ENCODE peak calls at places on chromosomes 5 and 9, in seven cellular contexts. V is astrocyte, L is A549, Q is B cell, H is HCT116, K is fibroblast of mammary gland, W is neural crest cell. D is an unnamed sample.

GRCh38 chr5:33313150-33313549 is 127.6 kb upstream of the TARS1 start:
- DNase-seq in W (no peak), L (peak; percentile 6), K (peak; percentile 99), V (peak; percentile 97), H (peak; percentile 58), Q (no peak), D (no peak)

GRCh38 chr9:97979778-97980478 is 3.2 kb upstream of the ANP32B start:
- DNase-seq in L (no peak), V (no peak), Q (no peak), K (no peak), W (no peak), H (no peak), D (no peak)

GRCh38 chr9:38144421-38144820 is 75.4 kb upstream of the SHB start:
- DNase-seq in H (no peak), K (peak; percentile 17), V (peak; percentile 86), L (no peak), W (no peak), Q (no peak), D (no peak)

GRCh38 chr5:74072646-74073045 is 446.6 kb downstream of the ARHGEF28 start:
- DNase-seq in L (no peak), H (no peak), Q (no peak), K (no peak), W (no peak), V (no peak), D (no peak)

GRCh38 chr9:91027005-91027404 is 225.4 kb downstream of the SYK start:
- DNase-seq in V (no peak), H (no peak), Q (no peak), K (no peak), W (no peak), L (no peak), D (no peak)

GRCh38 chr9:13013976-13014375 is 239.2 kb downstream of the LURAP1L start:
- DNase-seq in V (peak; percentile 83), H (no peak), W (no peak), K (no peak), Q (no peak), L (no peak), D (no peak)

GRCh38 chr9:76761448-76761847 is 2.8 kb upstream of the PCA3 start:
- DNase-seq in V (no peak), Q (no peak), L (peak; percentile 11), K (peak; percentile 24), W (no peak), H (no peak), D (no peak)

GRCh38 chr5:56516936-56517521 is 283.9 kb upstream of the ANKRD55 start:
- DNase-seq in Q (no peak), W (no peak), V (no peak), L (no peak), H (no peak), K (peak; percentile 8), D (no peak)

GRCh38 chr5:76074487-76074886 is 8.7 kb upstream of the SV2C start:
- DNase-seq in V (no peak), L (no peak), K (no peak), Q (no peak), H (no peak), W (no peak), D (peak; percentile 18)

GRCh38 chr5:9601055-9601739 is 29.0 kb downstream of the TAS2R1 start:
- DNase-seq in V (no peak), K (no peak), Q (no peak), H (no peak), L (no peak), W (no peak), D (no peak)

GRCh38 chr5:181246276-181247050 is 2.8 kb upstream of the RACK1 start:
- DNase-seq in Q (peak; percentile 76), V (peak; percentile 71), W (peak; percentile 74), L (peak; percentile 89), K (peak; percentile 77), H (peak; percentile 62), D (peak; percentile 86)

GRCh38 chr5:52870448-52870847 is 82.7 kb downstream of the ITGA1 start:
- DNase-seq in L (no peak), H (no peak), W (peak; percentile 6), V (no peak), K (peak; percentile 54), Q (no peak), D (peak; percentile 58)

DNA sequence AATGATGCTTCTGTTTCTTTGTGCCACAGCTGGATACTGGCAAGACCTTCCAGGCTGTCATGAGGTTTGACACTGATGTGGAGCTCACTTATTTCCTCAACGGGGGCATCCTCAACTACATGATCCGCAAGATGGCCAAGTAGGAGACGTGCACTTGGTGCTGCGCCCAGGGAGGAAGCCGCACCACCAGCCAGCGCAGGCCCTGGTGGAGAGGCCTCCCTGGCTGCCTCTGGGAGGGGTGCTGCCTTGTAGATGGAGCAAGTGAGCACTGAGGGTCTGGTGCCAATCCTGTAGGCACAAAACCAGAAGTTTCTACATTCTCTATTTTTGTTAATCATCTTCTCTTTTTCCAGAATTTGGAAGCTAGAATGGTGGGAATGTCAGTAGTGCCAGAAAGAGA is 65.5 kb downstream of the ACO1 start:
- DNase-seq in V (no peak), H (no peak), K (no peak), Q (no peak), L (no peak), W (no peak), D (no peak)
- TF ChIP-seq CTCF in V (no peak), H (no peak), K (no peak), Q (no peak), L (no peak), W (no peak), D (no peak)

DNA sequence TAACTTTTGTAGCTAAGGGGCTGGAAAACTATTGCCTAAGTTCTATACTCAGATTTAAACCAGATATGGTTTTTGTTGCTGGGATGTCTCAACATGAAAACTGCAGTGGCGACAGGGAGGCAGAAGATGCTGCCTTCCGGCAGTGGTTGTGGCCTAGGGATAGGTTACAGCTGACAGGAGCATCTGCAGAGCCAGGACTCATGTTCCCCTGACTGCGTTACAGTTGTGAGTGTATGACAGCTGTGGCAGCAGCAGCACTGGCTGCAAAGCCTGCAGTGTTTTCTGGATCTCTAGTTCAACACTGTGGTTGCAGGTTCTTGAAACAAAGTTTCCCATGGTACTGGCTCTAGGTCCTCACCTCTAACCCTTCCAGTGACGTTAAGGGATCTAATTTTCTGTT is 498.8 kb upstream of the CDH18 start:
- DNase-seq in K (no peak), Q (no peak), V (no peak), L (no peak), W (no peak), H (no peak), D (no peak)
- TF ChIP-seq CTCF in K (no peak), Q (no peak), V (no peak), L (no peak), W (no peak), H (no peak), D (no peak)

DNA sequence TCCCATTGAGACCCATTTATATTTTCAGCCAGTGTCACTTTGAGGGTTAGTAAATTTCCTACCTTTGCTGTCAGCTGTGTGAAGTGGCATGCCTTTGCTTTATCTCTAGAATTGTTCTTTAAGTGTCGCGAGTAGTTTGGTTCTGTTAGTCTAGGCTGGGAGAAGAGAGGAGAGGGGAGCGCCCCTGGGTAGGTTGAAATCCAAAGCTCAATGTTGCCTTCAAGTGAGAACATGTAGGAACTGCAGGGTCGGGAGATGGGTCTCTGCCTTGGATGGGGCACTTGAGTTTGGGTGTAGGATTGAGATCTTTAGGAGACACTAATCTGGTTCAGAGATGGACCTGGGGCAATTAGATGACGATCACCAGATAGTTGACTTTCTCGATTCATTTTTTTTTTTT is 46.3 kb downstream of the STC2 start:
- DNase-seq in Q (no peak), L (peak; percentile 35), K (no peak), W (no peak), V (no peak), H (no peak), D (no peak)
- TF ChIP-seq CTCF in Q (no peak), L (peak; percentile 40), K (peak; percentile 32), W (peak; percentile 55), V (peak; percentile 30), H (peak; percentile 55), D (peak; percentile 48)

DNA sequence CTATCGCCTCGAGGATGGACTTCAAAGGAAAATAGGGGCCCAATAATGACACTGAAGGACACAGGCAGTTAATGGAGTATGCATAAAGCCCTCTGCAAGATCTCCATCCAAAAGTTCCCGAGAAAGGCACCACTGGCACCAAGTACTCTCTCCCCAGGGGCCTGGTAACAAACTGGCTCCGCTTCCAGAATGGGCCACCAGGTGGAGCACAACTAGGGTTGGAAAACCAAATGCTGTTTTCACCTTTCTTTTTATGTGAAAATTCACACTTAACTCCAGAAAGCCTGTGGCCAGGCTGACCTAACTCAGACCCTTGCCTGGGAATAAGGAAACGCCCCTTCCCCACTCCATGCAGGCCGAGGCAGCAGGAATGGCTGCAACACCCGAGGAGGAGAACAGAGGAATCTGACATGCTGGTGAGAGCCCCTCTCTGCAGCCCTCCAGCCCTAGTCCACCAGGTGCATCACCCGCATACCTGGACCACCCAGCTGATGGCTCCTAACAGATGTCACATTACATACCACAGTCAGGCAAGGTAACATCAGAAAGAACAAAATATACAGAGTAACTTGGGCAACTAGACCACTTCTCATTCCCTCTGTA is 42.8 kb downstream of the CAMSAP1 start:
- DNase-seq in K (peak; percentile 50), W (peak; percentile 74), L (peak; percentile 66), Q (peak; percentile 73), H (peak; percentile 31), V (no peak), D (peak; percentile 84)
- TF ChIP-seq CTCF in K (peak; percentile 89), W (peak; percentile 87), L (peak; percentile 78), Q (peak; percentile 96), H (peak; percentile 91), V (peak; percentile 86), D (peak; percentile 86)

GRCh38 chr9:6581266-6581665 is 64.3 kb downstream of the GLDC start:
- DNase-seq in V (no peak), H (no peak), K (no peak), Q (peak; percentile 39), W (no peak), L (no peak), D (no peak)

GRCh38 chr9:6590329-6590728 is 55.2 kb downstream of the GLDC start:
- DNase-seq in W (no peak), K (no peak), H (no peak), Q (no peak), V (no peak), L (no peak), D (no peak)

GRCh38 chr9:6590772-6591384 is 54.7 kb downstream of the GLDC start:
- DNase-seq in V (no peak), K (no peak), Q (no peak), L (no peak), H (peak; percentile 51), W (no peak), D (no peak)

DNA sequence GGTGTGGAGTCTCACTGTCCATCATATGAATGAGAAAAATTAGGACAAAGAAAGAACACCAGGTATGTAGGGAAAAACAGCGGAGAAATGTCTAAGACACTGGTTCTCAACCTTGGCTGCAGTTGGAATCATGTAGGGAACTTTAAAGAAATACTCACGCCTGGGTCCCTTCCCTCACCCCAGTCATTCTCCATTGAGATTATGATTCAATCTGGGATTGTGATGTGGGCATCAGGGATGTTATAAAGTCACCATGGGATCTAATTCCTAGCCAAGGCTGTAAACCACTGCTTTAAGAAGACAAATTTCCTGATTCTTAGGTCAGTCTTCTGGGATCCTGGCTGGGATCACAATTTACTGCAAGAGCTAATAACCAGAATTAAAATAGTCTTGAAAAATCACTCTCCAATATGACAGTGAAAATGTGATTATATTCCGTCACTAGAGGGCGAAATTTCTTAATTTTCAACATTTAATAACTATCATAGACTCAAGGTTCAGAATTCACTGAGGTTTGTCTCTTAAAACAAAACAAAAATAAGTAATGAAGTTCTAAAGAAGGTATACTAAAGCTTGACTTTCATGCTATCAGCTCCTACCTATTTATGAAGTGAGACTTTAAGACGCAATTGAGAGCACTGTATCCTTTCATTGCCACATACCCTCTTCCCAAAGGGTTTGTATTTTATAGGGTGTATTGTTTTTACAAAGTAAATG is 60.5 kb downstream of the GLDC start:
- DNase-seq in V (peak; percentile 20), H (peak; percentile 23), L (peak; percentile 26), W (no peak), K (peak; percentile 55), Q (no peak), D (no peak)
- TF ChIP-seq CTCF in V (peak; percentile 41), H (peak; percentile 69), L (peak; percentile 79), W (peak; percentile 70), K (peak; percentile 41), Q (peak; percentile 75), D (peak; percentile 42)

GRCh38 chr9:22813520-22813919 is 366.9 kb downstream of the DMRTA1 start:
- DNase-seq in W (no peak), H (no peak), Q (no peak), K (peak; percentile 46), V (peak; percentile 3), L (no peak), D (no peak)
- TF ChIP-seq CTCF in W (peak; percentile 65), H (peak; percentile 16), Q (no peak), K (peak; percentile 36), V (peak; percentile 35), L (no peak), D (peak; percentile 22)